ENCODE peak calls at places on chromosomes 2 and 18, in six cellular contexts. One of them, this sample, is unnamed.

GRCh38 chr2:8251291-8251690 is 430.6 kb upstream of the ID2 start:
- DNase-seq in right lobe of liver: no peak
- DNase-seq in transverse colon: no peak
- DNase-seq in psoas muscle: no peak
- DNase-seq in hepatocyte: no peak
- DNase-seq in stomach: no peak
- DNase-seq in this sample: no peak

GRCh38 chr2:54897420-54898310 is 152.6 kb downstream of the RTN4 start:
- DNase-seq in right lobe of liver: no peak
- DNase-seq in transverse colon: no peak
- DNase-seq in psoas muscle: no peak
- DNase-seq in hepatocyte: no peak
- DNase-seq in stomach: no peak
- DNase-seq in this sample: no peak

GRCh38 chr18:68489018-68489792 is 225.7 kb downstream of the TMX3 start:
- DNase-seq in right lobe of liver: no peak
- DNase-seq in transverse colon: no peak
- DNase-seq in psoas muscle: no peak
- DNase-seq in hepatocyte: no peak
- DNase-seq in stomach: no peak
- DNase-seq in this sample: no peak

GRCh38 chr2:39058101-39058500 is 62.8 kb downstream of the SOS1 start:
- DNase-seq in right lobe of liver: no peak
- DNase-seq in transverse colon: no peak
- DNase-seq in psoas muscle: no peak
- DNase-seq in hepatocyte: no peak
- DNase-seq in stomach: no peak
- DNase-seq in this sample: no peak

GRCh38 chr18:49728542-49728941 is 84.8 kb downstream of the ACAA2 start:
- DNase-seq in right lobe of liver: peak; percentile 70
- DNase-seq in transverse colon: peak; percentile 75
- DNase-seq in psoas muscle: peak; percentile 26
- DNase-seq in hepatocyte: peak; percentile 39
- DNase-seq in stomach: peak; percentile 34
- DNase-seq in this sample: peak; percentile 61

GRCh38 chr2:190978389-190979053 is 35.5 kb downstream of the STAT1 start:
- DNase-seq in right lobe of liver: no peak
- DNase-seq in transverse colon: no peak
- DNase-seq in psoas muscle: no peak
- DNase-seq in hepatocyte: no peak
- DNase-seq in stomach: no peak
- DNase-seq in this sample: no peak

GRCh38 chr18:13136056-13136688 is 82.4 kb upstream of the LDLRAD4 start:
- DNase-seq in right lobe of liver: no peak
- DNase-seq in transverse colon: peak; percentile 16
- DNase-seq in psoas muscle: no peak
- DNase-seq in hepatocyte: no peak
- DNase-seq in stomach: no peak
- DNase-seq in this sample: no peak

GRCh38 chr18:70182548-70182947 is 22.9 kb downstream of the RTTN start:
- DNase-seq in right lobe of liver: no peak
- DNase-seq in transverse colon: no peak
- DNase-seq in psoas muscle: no peak
- DNase-seq in hepatocyte: no peak
- DNase-seq in stomach: no peak
- DNase-seq in this sample: no peak

GRCh38 chr2:24517247-24517646 is 26.2 kb downstream of the NCOA1 start:
- DNase-seq in right lobe of liver: no peak
- DNase-seq in transverse colon: no peak
- DNase-seq in psoas muscle: no peak
- DNase-seq in hepatocyte: peak; percentile 24
- DNase-seq in stomach: no peak
- DNase-seq in this sample: no peak

GRCh38 chr18:56913970-56914369 is 232.9 kb upstream of the BOD1L2 start:
- DNase-seq in right lobe of liver: no peak
- DNase-seq in transverse colon: no peak
- DNase-seq in psoas muscle: no peak
- DNase-seq in hepatocyte: no peak
- DNase-seq in stomach: no peak
- DNase-seq in this sample: no peak

GRCh38 chr2:86249176-86249842 is 50.1 kb downstream of the MRPL35 start:
- DNase-seq in right lobe of liver: no peak
- DNase-seq in transverse colon: no peak
- DNase-seq in psoas muscle: no peak
- DNase-seq in hepatocyte: peak; percentile 56
- DNase-seq in stomach: no peak
- DNase-seq in this sample: no peak

GRCh38 chr2:71643674-71644357 is 190.5 kb downstream of the DYSF start:
- DNase-seq in right lobe of liver: no peak
- DNase-seq in transverse colon: no peak
- DNase-seq in psoas muscle: no peak
- DNase-seq in hepatocyte: no peak
- DNase-seq in stomach: no peak
- DNase-seq in this sample: no peak

GRCh38 chr18:379665-380356 is 112.0 kb upstream of the THOC1 start:
- DNase-seq in right lobe of liver: no peak
- DNase-seq in transverse colon: no peak
- DNase-seq in psoas muscle: no peak
- DNase-seq in hepatocyte: no peak
- DNase-seq in stomach: no peak
- DNase-seq in this sample: peak; percentile 83

GRCh38 chr2:203548887-203549286 is 13.8 kb upstream of the RAPH1 start:
- DNase-seq in right lobe of liver: no peak
- DNase-seq in transverse colon: no peak
- DNase-seq in psoas muscle: no peak
- DNase-seq in hepatocyte: no peak
- DNase-seq in stomach: no peak
- DNase-seq in this sample: no peak

GRCh38 chr2:203547356-203547755 is 12.3 kb upstream of the RAPH1 start:
- DNase-seq in right lobe of liver: no peak
- DNase-seq in transverse colon: no peak
- DNase-seq in psoas muscle: no peak
- DNase-seq in hepatocyte: no peak
- DNase-seq in stomach: no peak
- DNase-seq in this sample: no peak

GRCh38 chr2:203544402-203544801 is 9.3 kb upstream of the RAPH1 start:
- DNase-seq in right lobe of liver: no peak
- DNase-seq in transverse colon: no peak
- DNase-seq in psoas muscle: no peak
- DNase-seq in hepatocyte: no peak
- DNase-seq in stomach: no peak
- DNase-seq in this sample: no peak

GRCh38 chr2:203549406-203549805 is 14.3 kb upstream of the RAPH1 start:
- DNase-seq in right lobe of liver: no peak
- DNase-seq in transverse colon: no peak
- DNase-seq in psoas muscle: no peak
- DNase-seq in hepatocyte: no peak
- DNase-seq in stomach: no peak
- DNase-seq in this sample: no peak

DNA sequence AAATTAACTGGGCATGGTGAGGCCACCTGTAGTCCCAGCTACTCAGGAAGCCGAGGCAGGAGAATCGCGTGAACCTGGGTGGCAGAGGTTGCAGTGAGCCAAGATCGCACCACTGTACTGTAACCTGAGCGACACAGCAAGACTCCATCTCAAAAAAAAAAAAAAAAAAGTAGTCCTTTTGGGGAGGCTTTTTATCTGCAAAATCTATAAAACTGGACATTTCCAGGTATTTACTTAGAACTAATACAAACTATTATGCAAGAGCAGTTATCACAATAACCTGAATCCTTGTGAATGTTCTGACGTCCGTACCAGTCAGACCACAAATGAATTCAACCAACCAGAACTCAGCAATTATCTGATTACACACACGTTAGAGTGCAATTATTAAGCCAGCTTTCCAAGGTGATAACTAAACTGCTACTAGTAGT is 8.8 kb upstream of the RAPH1 start:
- DNase-seq in right lobe of liver: peak; percentile 63
- DNase-seq in transverse colon: no peak
- DNase-seq in psoas muscle: no peak
- DNase-seq in hepatocyte: peak; percentile 10
- DNase-seq in stomach: no peak
- DNase-seq in this sample: no peak
- TF ChIP-seq CTCF in right lobe of liver: no peak
- TF ChIP-seq CTCF in transverse colon: no peak
- TF ChIP-seq CTCF in psoas muscle: no peak
- TF ChIP-seq CTCF in hepatocyte: no peak
- TF ChIP-seq CTCF in stomach: no peak
- TF ChIP-seq CTCF in this sample: no peak

GRCh38 chr2:150080115-150080514 is 407.4 kb downstream of the RND3 start:
- DNase-seq in right lobe of liver: no peak
- DNase-seq in transverse colon: no peak
- DNase-seq in psoas muscle: no peak
- DNase-seq in hepatocyte: no peak
- DNase-seq in stomach: no peak
- DNase-seq in this sample: no peak
- H3K9me3 ChIP-seq in right lobe of liver: no peaks in the 10 kb centered on the region
- H3K9me3 ChIP-seq in transverse colon: no peaks in the 10 kb centered on the region
- H3K9me3 ChIP-seq in psoas muscle: peaks cover 2% of the 10 kb centered on the region
- H3K9me3 ChIP-seq in hepatocyte: no peaks in the 10 kb centered on the region
- H3K9me3 ChIP-seq in stomach: peaks cover 2% of the 10 kb centered on the region
- H3K9me3 ChIP-seq in this sample: peaks cover 2% of the 10 kb centered on the region

GRCh38 chr2:200347301-200347700 is 40.8 kb downstream of the SPATS2L start:
- DNase-seq in right lobe of liver: no peak
- DNase-seq in transverse colon: no peak
- DNase-seq in psoas muscle: no peak
- DNase-seq in hepatocyte: no peak
- DNase-seq in stomach: no peak
- DNase-seq in this sample: no peak

GRCh38 chr2:200351815-200352214 is 45.3 kb downstream of the SPATS2L start:
- DNase-seq in right lobe of liver: no peak
- DNase-seq in transverse colon: no peak
- DNase-seq in psoas muscle: no peak
- DNase-seq in hepatocyte: no peak
- DNase-seq in stomach: no peak
- DNase-seq in this sample: no peak

GRCh38 chr2:200350796-200351195 is 44.3 kb downstream of the SPATS2L start:
- DNase-seq in right lobe of liver: no peak
- DNase-seq in transverse colon: no peak
- DNase-seq in psoas muscle: no peak
- DNase-seq in hepatocyte: no peak
- DNase-seq in stomach: no peak
- DNase-seq in this sample: no peak

GRCh38 chr2:200348897-200349563 is 42.5 kb downstream of the SPATS2L start:
- DNase-seq in right lobe of liver: no peak
- DNase-seq in transverse colon: no peak
- DNase-seq in psoas muscle: no peak
- DNase-seq in hepatocyte: no peak
- DNase-seq in stomach: no peak
- DNase-seq in this sample: no peak

DNA sequence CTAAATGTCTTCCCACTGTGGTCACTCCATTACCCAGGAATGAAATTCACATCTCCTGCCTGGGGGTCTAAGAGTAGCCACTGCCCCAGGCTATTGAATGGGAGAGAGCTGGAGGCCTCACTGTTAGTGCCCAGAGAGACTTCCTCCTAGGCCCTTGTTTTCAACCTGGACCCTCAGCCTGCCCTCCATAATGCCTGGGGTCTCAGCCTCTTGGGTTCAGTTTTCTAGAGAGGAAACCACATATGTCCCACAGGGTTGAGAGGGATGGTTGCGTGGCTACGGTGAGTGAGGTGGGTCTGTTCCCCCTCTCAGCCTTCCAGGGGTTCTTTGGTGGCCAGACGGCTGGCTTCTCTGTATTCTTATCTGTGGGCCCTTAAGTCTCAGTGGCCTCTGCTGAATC is 43.4 kb downstream of the SPATS2L start:
- DNase-seq in right lobe of liver: no peak
- DNase-seq in transverse colon: no peak
- DNase-seq in psoas muscle: no peak
- DNase-seq in hepatocyte: no peak
- DNase-seq in stomach: no peak
- DNase-seq in this sample: no peak
- TF ChIP-seq CTCF in right lobe of liver: no peak
- TF ChIP-seq CTCF in transverse colon: no peak
- TF ChIP-seq CTCF in psoas muscle: no peak
- TF ChIP-seq CTCF in hepatocyte: no peak
- TF ChIP-seq CTCF in stomach: no peak
- TF ChIP-seq CTCF in this sample: no peak

GRCh38 chr2:172195836-172196376 is 93.2 kb upstream of the DLX2 start:
- DNase-seq in right lobe of liver: no peak
- DNase-seq in transverse colon: peak; percentile 61
- DNase-seq in psoas muscle: no peak
- DNase-seq in hepatocyte: no peak
- DNase-seq in stomach: peak; percentile 46
- DNase-seq in this sample: no peak
- H3K9me3 ChIP-seq in right lobe of liver: no peaks in the 10 kb centered on the region
- H3K9me3 ChIP-seq in transverse colon: peaks cover 24% of the 10 kb centered on the region
- H3K9me3 ChIP-seq in psoas muscle: peaks cover 17% of the 10 kb centered on the region
- H3K9me3 ChIP-seq in hepatocyte: peaks cover 8% of the 10 kb centered on the region
- H3K9me3 ChIP-seq in stomach: peaks cover 36% of the 10 kb centered on the region
- H3K9me3 ChIP-seq in this sample: peaks cover 23% of the 10 kb centered on the region

GRCh38 chr2:212990697-212991096 is 160.7 kb downstream of the IKZF2 start:
- DNase-seq in right lobe of liver: no peak
- DNase-seq in transverse colon: no peak
- DNase-seq in psoas muscle: no peak
- DNase-seq in hepatocyte: no peak
- DNase-seq in stomach: no peak
- DNase-seq in this sample: no peak

GRCh38 chr2:212991120-212991519 is 160.3 kb downstream of the IKZF2 start:
- DNase-seq in right lobe of liver: no peak
- DNase-seq in transverse colon: no peak
- DNase-seq in psoas muscle: no peak
- DNase-seq in hepatocyte: no peak
- DNase-seq in stomach: no peak
- DNase-seq in this sample: no peak

GRCh38 chr2:212984129-212984528 is 167.3 kb downstream of the IKZF2 start:
- DNase-seq in right lobe of liver: no peak
- DNase-seq in transverse colon: no peak
- DNase-seq in psoas muscle: no peak
- DNase-seq in hepatocyte: no peak
- DNase-seq in stomach: no peak
- DNase-seq in this sample: no peak

GRCh38 chr2:212987492-212987891 is 163.9 kb downstream of the IKZF2 start:
- DNase-seq in right lobe of liver: no peak
- DNase-seq in transverse colon: no peak
- DNase-seq in psoas muscle: no peak
- DNase-seq in hepatocyte: no peak
- DNase-seq in stomach: no peak
- DNase-seq in this sample: no peak
- TF ChIP-seq CTCF in right lobe of liver: no peak
- TF ChIP-seq CTCF in transverse colon: no peak
- TF ChIP-seq CTCF in psoas muscle: no peak
- TF ChIP-seq CTCF in hepatocyte: no peak
- TF ChIP-seq CTCF in stomach: no peak
- TF ChIP-seq CTCF in this sample: no peak